ENCODE peak calls at places on chromosomes 3 and 15, in five cellular contexts. One of them, this sample, is unnamed.

GRCh38 chr15:37764733-37765191 is 169.7 kb upstream of the TMCO5A start:
- DNase-seq in head of caudate nucleus: no peak
- DNase-seq in activated CD4-positive, alpha-beta T cell treated with anti-CD3 and anti-CD28 coated beads for 36 hours: peak
- DNase-seq in NCI-H2107: no peak
- DNase-seq in HEK293T: peak
- DNase-seq in this sample: peak

GRCh38 chr3:106392905-106393304 is 524.1 kb upstream of the CBLB start:
- DNase-seq in HEK293T: no peak
- DNase-seq in head of caudate nucleus: no peak
- DNase-seq in NCI-H2107: no peak
- DNase-seq in activated CD4-positive, alpha-beta T cell treated with anti-CD3 and anti-CD28 coated beads for 36 hours: no peak
- DNase-seq in this sample: no peak

GRCh38 chr3:21573291-21573690 is 177.7 kb downstream of the ZNF385D start:
- DNase-seq in NCI-H2107: no peak
- DNase-seq in head of caudate nucleus: no peak
- DNase-seq in activated CD4-positive, alpha-beta T cell treated with anti-CD3 and anti-CD28 coated beads for 36 hours: no peak
- DNase-seq in HEK293T: no peak
- DNase-seq in this sample: no peak

GRCh38 chr3:62368705-62369475 is 4.5 kb downstream of the FEZF2 start:
- DNase-seq in activated CD4-positive, alpha-beta T cell treated with anti-CD3 and anti-CD28 coated beads for 36 hours: peak
- DNase-seq in HEK293T: peak
- DNase-seq in head of caudate nucleus: no peak
- DNase-seq in NCI-H2107: no peak
- DNase-seq in this sample: no peak

GRCh38 chr3:182920515-182921084 is 59.7 kb downstream of the DCUN1D1 start:
- DNase-seq in NCI-H2107: no peak
- DNase-seq in head of caudate nucleus: no peak
- DNase-seq in HEK293T: peak
- DNase-seq in activated CD4-positive, alpha-beta T cell treated with anti-CD3 and anti-CD28 coated beads for 36 hours: no peak
- DNase-seq in this sample: peak

GRCh38 chr3:161343986-161344385 is 27.3 kb downstream of the SPTSSB start:
- DNase-seq in activated CD4-positive, alpha-beta T cell treated with anti-CD3 and anti-CD28 coated beads for 36 hours: no peak
- DNase-seq in HEK293T: no peak
- DNase-seq in head of caudate nucleus: no peak
- DNase-seq in NCI-H2107: no peak
- DNase-seq in this sample: no peak

GRCh38 chr3:50606596-50606995 is 5.0 kb downstream of the CISH start:
- DNase-seq in HEK293T: no peak
- DNase-seq in activated CD4-positive, alpha-beta T cell treated with anti-CD3 and anti-CD28 coated beads for 36 hours: peak
- DNase-seq in head of caudate nucleus: no peak
- DNase-seq in NCI-H2107: no peak
- DNase-seq in this sample: no peak

GRCh38 chr3:177934001-177934891 is 602.0 kb upstream of the KCNMB2 start:
- DNase-seq in HEK293T: no peak
- DNase-seq in activated CD4-positive, alpha-beta T cell treated with anti-CD3 and anti-CD28 coated beads for 36 hours: no peak
- DNase-seq in NCI-H2107: no peak
- DNase-seq in head of caudate nucleus: peak
- DNase-seq in this sample: peak

GRCh38 chr15:56281145-56281544 is 37.5 kb upstream of the RFX7 start:
- DNase-seq in head of caudate nucleus: no peak
- DNase-seq in HEK293T: no peak
- DNase-seq in activated CD4-positive, alpha-beta T cell treated with anti-CD3 and anti-CD28 coated beads for 36 hours: no peak
- DNase-seq in NCI-H2107: no peak
- DNase-seq in this sample: no peak

GRCh38 chr3:95154775-95155174 is 1091.9 kb downstream of the NSUN3 start:
- DNase-seq in head of caudate nucleus: no peak
- DNase-seq in NCI-H2107: no peak
- DNase-seq in HEK293T: no peak
- DNase-seq in activated CD4-positive, alpha-beta T cell treated with anti-CD3 and anti-CD28 coated beads for 36 hours: no peak
- DNase-seq in this sample: no peak

GRCh38 chr15:67048281-67049279 is 16.8 kb upstream of the SMAD3 start:
- DNase-seq in head of caudate nucleus: no peak
- DNase-seq in activated CD4-positive, alpha-beta T cell treated with anti-CD3 and anti-CD28 coated beads for 36 hours: no peak
- DNase-seq in HEK293T: no peak
- DNase-seq in NCI-H2107: no peak
- DNase-seq in this sample: no peak

GRCh38 chr15:93235926-93236781 is 147.1 kb upstream of the RGMA start:
- DNase-seq in HEK293T: no peak
- DNase-seq in activated CD4-positive, alpha-beta T cell treated with anti-CD3 and anti-CD28 coated beads for 36 hours: peak
- DNase-seq in head of caudate nucleus: no peak
- DNase-seq in NCI-H2107: no peak
- DNase-seq in this sample: no peak

This sample was measured in HuH-7.5.